ENCODE peak calls at places on chromosomes 5 and 9, in five cellular contexts. I, B, Y, F and S are unnamed samples.

GRCh38 chr5:169147542-169147941 is 153.4 kb downstream of the SLIT3 start:
- DNase-seq in F (no peak), Y (no peak), I (no peak), B (no peak), S (no peak)

GRCh38 chr9:20095430-20096092 is 306.7 kb upstream of the SLC24A2 start:
- DNase-seq in B (no peak), F (no peak), Y (no peak), I (no peak), S (no peak)

GRCh38 chr9:131697097-131697496 is 42.8 kb downstream of the RAPGEF1 start:
- DNase-seq in F (no peak), Y (no peak), B (no peak), I (no peak), S (no peak)

GRCh38 chr5:127006711-127007110 is 23.6 kb downstream of the MARCHF3 start:
- DNase-seq in F (no peak), B (no peak), I (no peak), Y (no peak), S (no peak)

GRCh38 chr9:119298076-119298853 is 71.0 kb downstream of the BRINP1 start:
- DNase-seq in F (peak), B (no peak), I (no peak), Y (peak), S (peak)

GRCh38 chr9:98429613-98430012 is 174.2 kb upstream of the TBC1D2 start:
- DNase-seq in F (no peak), B (no peak), I (no peak), Y (no peak), S (no peak)

GRCh38 chr5:142894749-142895148 is 124.6 kb downstream of the ARHGAP26 start:
- DNase-seq in B (no peak), Y (no peak), F (no peak), I (no peak), S (no peak)

GRCh38 chr9:121783126-121783522 is 131.7 kb downstream of the DAB2IP start:
- DNase-seq in I (no peak), B (no peak), F (peak), Y (no peak), S (no peak)

GRCh38 chr5:150582281-150582791 is 58.1 kb upstream of the SYNPO start:
- DNase-seq in B (peak), I (no peak), F (no peak), Y (no peak), S (no peak)

GRCh38 chr5:135221187-135221473 is 177.9 kb downstream of the MACROH2A1 start:
- DNase-seq in F (no peak), I (no peak), Y (no peak), B (no peak), S (no peak)

GRCh38 chr5:7857361-7857760 is 6.4 kb upstream of the CFAP90 start:
- DNase-seq in Y (no peak), I (no peak), B (no peak), F (no peak), S (no peak)

GRCh38 chr5:143001764-143002351 is 231.7 kb downstream of the ARHGAP26 start:
- DNase-seq in Y (no peak), F (peak), B (no peak), I (no peak), S (peak)

GRCh38 chr5:310941-311434 is 10.5 kb upstream of the AHRR start:
- DNase-seq in Y (no peak), I (peak), F (no peak), B (no peak), S (no peak)

GRCh38 chr5:174533127-174533453 is 191.3 kb upstream of the MSX2 start:
- DNase-seq in I (no peak), B (no peak), Y (no peak), F (no peak), S (no peak)

GRCh38 chr9:96620832-96621269 is 1.2 kb upstream of the CDC14B start:
- DNase-seq in B (no peak), F (peak), I (no peak), Y (no peak), S (no peak)

GRCh38 chr9:24502548-24502947 is 43.1 kb downstream of the IZUMO3 start:
- DNase-seq in Y (no peak), F (no peak), B (no peak), I (no peak), S (no peak)

GRCh38 chr9:30039712-30040111 is 2344.7 kb upstream of the ACO1 start:
- DNase-seq in B (no peak), F (no peak), I (no peak), Y (no peak), S (no peak)

GRCh38 chr5:173459225-173459624 is 131.0 kb upstream of the STC2 start:
- DNase-seq in Y (no peak), I (no peak), F (no peak), B (no peak), S (no peak)

GRCh38 chr9:70412678-70413426 is 1.6 kb downstream of the KLF9 start:
- DNase-seq in B (peak), I (peak), F (no peak), Y (no peak), S (no peak)

GRCh38 chr5:55421074-55421529 is 113.3 kb downstream of the MTREX start:
- DNase-seq in I (no peak), B (no peak), F (no peak), Y (peak), S (peak)

GRCh38 chr9:101639785-101640437 is 45.1 kb upstream of the PPP3R2 start:
- DNase-seq in F (no peak), Y (no peak), B (no peak), I (no peak), S (no peak)

GRCh38 chr9:130191068-130191748 is 19.0 kb downstream of the NCS1 start:
- DNase-seq in F (no peak), B (no peak), I (no peak), Y (no peak), S (no peak)

GRCh38 chr5:64807505-64807904 is 38.8 kb downstream of the CWC27 start:
- DNase-seq in Y (no peak), F (no peak), I (no peak), B (no peak), S (no peak)

DNA sequence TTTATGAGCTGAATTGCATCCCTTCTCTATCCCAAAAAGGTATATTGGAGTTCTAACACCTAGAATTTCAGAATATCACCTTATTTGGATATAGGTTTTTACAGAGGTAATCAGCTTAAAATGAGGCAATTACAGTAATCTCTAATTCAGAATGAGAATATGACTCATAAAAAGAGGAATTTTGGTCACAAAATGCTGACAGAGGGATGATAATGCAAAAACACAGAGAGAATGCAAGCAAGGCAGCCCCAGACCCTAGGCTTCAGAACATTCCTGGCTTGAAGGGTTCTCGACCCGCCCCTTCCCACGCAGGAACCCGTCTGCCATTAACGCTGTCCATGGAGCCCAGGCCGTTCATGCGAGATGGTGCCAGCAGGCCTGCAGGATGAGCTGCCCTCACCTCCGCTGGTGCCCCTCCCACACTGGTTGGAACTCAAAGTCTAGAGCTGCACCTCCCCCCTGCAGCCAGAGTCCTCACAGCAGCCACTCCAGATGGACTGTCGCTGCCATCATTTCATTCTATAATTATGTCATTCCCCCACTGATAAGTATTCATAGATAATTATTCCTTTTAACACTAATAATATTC is 1173.4 kb upstream of the ACO1 start:
- DNase-seq in B (peak), I (no peak), F (no peak), Y (no peak), S (no peak)
- H3K4me3 ChIP-seq in B (no peak), I (no peak), F (no peak), Y (no peak), S (no peak)

DNA sequence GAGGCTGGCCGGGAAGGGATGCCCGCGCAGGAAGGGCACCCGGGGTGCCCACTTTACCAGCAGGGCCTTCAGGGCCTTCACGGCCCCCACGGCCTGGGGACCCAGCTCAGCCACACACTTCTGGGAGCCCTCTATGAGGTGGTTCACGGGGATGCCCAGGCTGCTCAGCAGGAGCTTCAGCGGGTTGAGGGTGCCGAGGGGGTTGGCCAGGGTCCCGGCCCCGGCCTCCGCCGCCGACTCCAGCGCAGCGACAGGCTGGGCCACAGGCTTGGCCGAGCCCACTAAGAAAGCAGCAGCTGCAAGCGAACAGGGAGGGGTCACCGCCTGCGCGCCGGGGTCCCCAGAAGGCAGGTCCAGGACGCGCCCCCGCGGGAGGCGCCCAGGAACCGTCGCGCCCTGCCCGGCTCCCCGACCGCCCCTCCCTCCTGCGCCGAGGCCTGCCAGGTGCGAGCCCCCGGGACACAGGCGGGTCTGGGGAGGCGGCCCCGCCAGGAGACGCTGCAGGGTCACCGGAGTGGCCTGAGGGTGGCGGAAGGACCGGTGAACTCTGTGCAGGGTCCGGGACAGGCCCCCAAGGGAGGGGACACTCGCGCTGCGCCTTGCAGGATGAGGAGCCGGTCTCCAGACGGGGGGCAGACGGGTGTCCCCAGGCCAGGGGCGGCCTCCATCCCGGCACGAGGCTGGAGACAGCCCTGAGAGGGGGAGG is 603 bp downstream of the SCGB3A1 start:
- DNase-seq in Y (no peak), F (no peak), I (no peak), B (no peak), S (no peak)
- H3K4me3 ChIP-seq in Y (no peak), F (no peak), I (peak), B (peak), S (peak)

GRCh38 chr5:18742830-18743229 is 1108.6 kb downstream of the TAF11L14 start:
- DNase-seq in Y (no peak), I (no peak), F (no peak), B (no peak), S (no peak)

GRCh38 chr5:18745988-18746615 is 1111.8 kb downstream of the TAF11L14 start:
- DNase-seq in B (peak), F (peak), I (no peak), Y (peak), S (peak)

GRCh38 chr5:18744990-18745590 is 1110.8 kb downstream of the TAF11L14 start:
- DNase-seq in I (no peak), Y (peak), B (peak), F (peak), S (peak)

GRCh38 chr5:18744441-18744840 is 1110.2 kb downstream of the TAF11L14 start:
- DNase-seq in Y (peak), F (no peak), I (no peak), B (no peak), S (peak)

DNA sequence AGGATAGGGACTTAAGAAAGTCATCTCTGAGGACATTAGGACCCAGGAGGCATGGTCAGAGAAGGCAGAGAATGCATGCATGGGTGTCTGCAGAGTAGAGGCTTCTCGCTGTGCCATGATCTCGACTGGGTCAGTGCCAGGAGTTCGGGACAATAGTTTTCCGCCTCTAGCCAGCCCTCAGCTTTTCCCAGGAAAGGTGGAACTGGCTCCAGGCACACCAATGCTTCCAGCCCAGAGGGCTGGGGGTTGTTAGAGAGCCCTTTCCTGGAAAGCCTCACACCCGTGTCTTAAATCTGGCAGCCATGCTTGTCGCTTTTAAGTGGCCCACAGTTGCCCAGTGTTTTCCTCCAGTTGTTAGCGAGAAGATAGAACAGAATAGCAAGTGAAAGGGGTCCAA is 1111.3 kb downstream of the TAF11L14 start:
- DNase-seq in B (peak), I (no peak), Y (peak), F (peak), S (peak)
- H3K4me3 ChIP-seq in B (peak), I (peak), Y (peak), F (peak), S (peak)

DNA sequence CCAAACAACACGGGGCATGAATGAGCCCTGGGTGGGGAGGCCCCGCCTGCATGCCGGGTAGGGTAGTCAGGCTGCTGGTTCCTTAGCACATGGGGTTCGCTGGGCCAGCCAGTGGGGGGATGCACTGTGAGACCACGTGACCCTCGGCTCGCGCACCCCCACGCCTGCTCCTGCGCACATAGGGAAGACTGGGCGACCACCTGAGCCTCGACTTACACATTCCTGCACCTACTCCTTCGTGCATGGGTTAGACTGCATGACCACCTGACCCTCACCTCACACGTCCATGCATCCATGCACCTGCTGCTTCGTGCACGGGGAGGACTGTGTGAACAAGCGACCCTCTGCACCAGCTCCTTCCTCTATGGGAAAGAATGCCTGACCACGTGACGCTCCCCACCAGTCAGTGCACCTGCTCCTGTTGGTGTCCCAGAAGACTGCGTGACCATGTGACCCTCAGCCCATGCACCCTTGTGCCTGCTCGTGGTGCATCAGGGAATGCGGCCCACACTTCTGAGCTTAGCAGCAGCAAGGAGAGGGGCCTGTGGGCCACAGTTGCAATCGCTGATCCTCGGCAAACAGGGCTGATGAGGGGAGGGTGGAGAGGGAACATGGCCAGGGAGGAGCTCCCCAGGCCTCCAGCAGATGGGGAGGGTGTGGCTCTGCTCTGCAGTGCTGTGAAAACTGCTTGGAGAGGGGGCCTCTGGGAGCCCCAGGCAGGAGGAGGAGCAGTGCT is 18.1 kb downstream of the LPCAT1 start:
- DNase-seq in I (no peak), Y (no peak), F (no peak), B (no peak), S (no peak)
- H3K4me3 ChIP-seq in I (no peak), Y (no peak), F (no peak), B (no peak), S (no peak)

DNA sequence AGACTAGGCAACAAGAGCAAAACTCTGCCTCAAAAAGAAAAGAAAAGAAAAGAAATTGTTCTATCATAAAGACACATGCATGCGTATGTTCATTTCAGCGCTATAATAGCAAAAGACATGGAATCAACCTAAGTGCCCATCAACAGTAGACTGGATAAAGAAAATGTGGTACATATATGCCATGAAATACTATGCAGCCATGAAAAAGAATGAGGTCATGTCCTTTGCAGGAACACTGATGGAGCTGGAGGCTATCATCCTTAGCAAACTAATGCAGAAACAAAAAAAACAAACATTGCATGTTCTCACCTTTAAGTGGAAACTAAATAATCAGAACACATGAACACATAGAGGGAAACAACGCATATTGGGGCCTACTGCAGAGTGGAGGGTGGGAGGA is 6.3 kb upstream of the ZNF883 start:
- DNase-seq in B (no peak), Y (no peak), I (no peak), F (no peak), S (no peak)
- H3K4me3 ChIP-seq in B (no peak), Y (no peak), I (no peak), F (no peak), S (no peak)